ENCODE peak calls at places on chromosomes 6 and 20, in ten cellular contexts. One of them, this sample, is unnamed.

GRCh38 chr6:116298273-116298672 is 18.5 kb upstream of the TSPYL1 start:
- DNase-seq in progenitor cell of endocrine pancreas: no peak
- DNase-seq in BJ: no peak
- DNase-seq in stimulated activated CD8-positive, alpha-beta memory T cell treated with anti-CD3 and anti-CD28 coated beads, Interleukin-15, amount 100 ng/mL, for 1 hour: no peak
- DNase-seq in MCF 10A: no peak
- DNase-seq in PC-3: no peak
- DNase-seq in SW 1271: no peak
- DNase-seq in CD8-positive, alpha-beta memory T cell: no peak
- DNase-seq in cardiac fibroblast: no peak
- DNase-seq in AG04450: no peak
- DNase-seq in this sample: no peak

GRCh38 chr6:24551139-24551538 is 56.4 kb downstream of the ALDH5A1 start:
- DNase-seq in cardiac fibroblast: no peak
- DNase-seq in CD8-positive, alpha-beta memory T cell: no peak
- DNase-seq in BJ: no peak
- DNase-seq in MCF 10A: no peak
- DNase-seq in progenitor cell of endocrine pancreas: no peak
- DNase-seq in stimulated activated CD8-positive, alpha-beta memory T cell treated with anti-CD3 and anti-CD28 coated beads, Interleukin-15, amount 100 ng/mL, for 1 hour: no peak
- DNase-seq in SW 1271: no peak
- DNase-seq in PC-3: no peak
- DNase-seq in AG04450: no peak
- DNase-seq in this sample: no peak

GRCh38 chr6:116667620-116668019 is 946 bp downstream of the ZUP1 start:
- DNase-seq in BJ: no peak
- DNase-seq in MCF 10A: peak
- DNase-seq in cardiac fibroblast: no peak
- DNase-seq in progenitor cell of endocrine pancreas: no peak
- DNase-seq in AG04450: no peak
- DNase-seq in CD8-positive, alpha-beta memory T cell: no peak
- DNase-seq in SW 1271: no peak
- DNase-seq in PC-3: no peak
- DNase-seq in stimulated activated CD8-positive, alpha-beta memory T cell treated with anti-CD3 and anti-CD28 coated beads, Interleukin-15, amount 100 ng/mL, for 1 hour: no peak
- DNase-seq in this sample: no peak

GRCh38 chr6:133855994-133856393 is 32.9 kb upstream of the TCF21 start:
- DNase-seq in CD8-positive, alpha-beta memory T cell: no peak
- DNase-seq in PC-3: no peak
- DNase-seq in progenitor cell of endocrine pancreas: no peak
- DNase-seq in cardiac fibroblast: no peak
- DNase-seq in AG04450: no peak
- DNase-seq in MCF 10A: no peak
- DNase-seq in stimulated activated CD8-positive, alpha-beta memory T cell treated with anti-CD3 and anti-CD28 coated beads, Interleukin-15, amount 100 ng/mL, for 1 hour: no peak
- DNase-seq in SW 1271: no peak
- DNase-seq in BJ: no peak
- DNase-seq in this sample: no peak

GRCh38 chr6:135267085-135267484 is 86.0 kb downstream of the MYB start:
- DNase-seq in stimulated activated CD8-positive, alpha-beta memory T cell treated with anti-CD3 and anti-CD28 coated beads, Interleukin-15, amount 100 ng/mL, for 1 hour: no peak
- DNase-seq in SW 1271: no peak
- DNase-seq in AG04450: no peak
- DNase-seq in BJ: no peak
- DNase-seq in MCF 10A: no peak
- DNase-seq in PC-3: no peak
- DNase-seq in progenitor cell of endocrine pancreas: no peak
- DNase-seq in CD8-positive, alpha-beta memory T cell: no peak
- DNase-seq in cardiac fibroblast: no peak
- DNase-seq in this sample: no peak

GRCh38 chr6:118281291-118281690 is 266.8 kb upstream of the PLN start:
- DNase-seq in AG04450: no peak
- DNase-seq in stimulated activated CD8-positive, alpha-beta memory T cell treated with anti-CD3 and anti-CD28 coated beads, Interleukin-15, amount 100 ng/mL, for 1 hour: no peak
- DNase-seq in BJ: no peak
- DNase-seq in cardiac fibroblast: no peak
- DNase-seq in PC-3: no peak
- DNase-seq in SW 1271: no peak
- DNase-seq in MCF 10A: no peak
- DNase-seq in progenitor cell of endocrine pancreas: no peak
- DNase-seq in CD8-positive, alpha-beta memory T cell: no peak
- DNase-seq in this sample: no peak

GRCh38 chr20:53070714-53071392 is 98.7 kb downstream of the TSHZ2 start:
- DNase-seq in BJ: no peak
- DNase-seq in CD8-positive, alpha-beta memory T cell: no peak
- DNase-seq in PC-3: no peak
- DNase-seq in AG04450: no peak
- DNase-seq in MCF 10A: peak
- DNase-seq in progenitor cell of endocrine pancreas: no peak
- DNase-seq in SW 1271: no peak
- DNase-seq in cardiac fibroblast: no peak
- DNase-seq in stimulated activated CD8-positive, alpha-beta memory T cell treated with anti-CD3 and anti-CD28 coated beads, Interleukin-15, amount 100 ng/mL, for 1 hour: no peak
- DNase-seq in this sample: no peak

GRCh38 chr6:56223995-56224394 is 23.4 kb downstream of the COL21A1 start:
- DNase-seq in stimulated activated CD8-positive, alpha-beta memory T cell treated with anti-CD3 and anti-CD28 coated beads, Interleukin-15, amount 100 ng/mL, for 1 hour: no peak
- DNase-seq in BJ: peak
- DNase-seq in progenitor cell of endocrine pancreas: no peak
- DNase-seq in CD8-positive, alpha-beta memory T cell: no peak
- DNase-seq in cardiac fibroblast: peak
- DNase-seq in SW 1271: no peak
- DNase-seq in MCF 10A: peak
- DNase-seq in PC-3: peak
- DNase-seq in AG04450: no peak
- DNase-seq in this sample: no peak

GRCh38 chr20:23270427-23270911 is 80.1 kb upstream of the NXT1 start:
- DNase-seq in CD8-positive, alpha-beta memory T cell: no peak
- DNase-seq in cardiac fibroblast: peak
- DNase-seq in progenitor cell of endocrine pancreas: no peak
- DNase-seq in PC-3: no peak
- DNase-seq in BJ: no peak
- DNase-seq in MCF 10A: no peak
- DNase-seq in stimulated activated CD8-positive, alpha-beta memory T cell treated with anti-CD3 and anti-CD28 coated beads, Interleukin-15, amount 100 ng/mL, for 1 hour: no peak
- DNase-seq in AG04450: peak
- DNase-seq in SW 1271: no peak
- DNase-seq in this sample: no peak

GRCh38 chr6:168363811-168364792 is 44.5 kb upstream of the DACT2 start:
- DNase-seq in AG04450: no peak
- DNase-seq in cardiac fibroblast: no peak
- DNase-seq in MCF 10A: no peak
- DNase-seq in BJ: no peak
- DNase-seq in SW 1271: no peak
- DNase-seq in stimulated activated CD8-positive, alpha-beta memory T cell treated with anti-CD3 and anti-CD28 coated beads, Interleukin-15, amount 100 ng/mL, for 1 hour: no peak
- DNase-seq in progenitor cell of endocrine pancreas: no peak
- DNase-seq in PC-3: no peak
- DNase-seq in CD8-positive, alpha-beta memory T cell: no peak
- DNase-seq in this sample: no peak

GRCh38 chr6:125300992-125301434 is 754 bp downstream of the HDDC2 start:
- DNase-seq in CD8-positive, alpha-beta memory T cell: no peak
- DNase-seq in AG04450: no peak
- DNase-seq in cardiac fibroblast: peak
- DNase-seq in MCF 10A: peak
- DNase-seq in BJ: no peak
- DNase-seq in progenitor cell of endocrine pancreas: no peak
- DNase-seq in SW 1271: peak
- DNase-seq in stimulated activated CD8-positive, alpha-beta memory T cell treated with anti-CD3 and anti-CD28 coated beads, Interleukin-15, amount 100 ng/mL, for 1 hour: no peak
- DNase-seq in PC-3: peak
- DNase-seq in this sample: no peak

GRCh38 chr6:168815229-168815628 is 374.2 kb downstream of the SMOC2 start:
- DNase-seq in progenitor cell of endocrine pancreas: no peak
- DNase-seq in BJ: no peak
- DNase-seq in stimulated activated CD8-positive, alpha-beta memory T cell treated with anti-CD3 and anti-CD28 coated beads, Interleukin-15, amount 100 ng/mL, for 1 hour: no peak
- DNase-seq in AG04450: no peak
- DNase-seq in CD8-positive, alpha-beta memory T cell: no peak
- DNase-seq in MCF 10A: peak
- DNase-seq in SW 1271: no peak
- DNase-seq in PC-3: no peak
- DNase-seq in cardiac fibroblast: no peak
- DNase-seq in this sample: no peak

GRCh38 chr6:132931937-132932336 is 117.6 kb downstream of the RPS12 start:
- DNase-seq in cardiac fibroblast: peak
- DNase-seq in PC-3: peak
- DNase-seq in SW 1271: no peak
- DNase-seq in progenitor cell of endocrine pancreas: no peak
- DNase-seq in BJ: peak
- DNase-seq in stimulated activated CD8-positive, alpha-beta memory T cell treated with anti-CD3 and anti-CD28 coated beads, Interleukin-15, amount 100 ng/mL, for 1 hour: no peak
- DNase-seq in AG04450: no peak
- DNase-seq in CD8-positive, alpha-beta memory T cell: no peak
- DNase-seq in MCF 10A: peak
- DNase-seq in this sample: peak

GRCh38 chr6:46652232-46652602 is 401 bp downstream of the CYP39A1 start:
- DNase-seq in progenitor cell of endocrine pancreas: no peak
- DNase-seq in SW 1271: no peak
- DNase-seq in CD8-positive, alpha-beta memory T cell: no peak
- DNase-seq in AG04450: no peak
- DNase-seq in PC-3: peak
- DNase-seq in stimulated activated CD8-positive, alpha-beta memory T cell treated with anti-CD3 and anti-CD28 coated beads, Interleukin-15, amount 100 ng/mL, for 1 hour: no peak
- DNase-seq in cardiac fibroblast: no peak
- DNase-seq in BJ: no peak
- DNase-seq in MCF 10A: no peak
- DNase-seq in this sample: no peak

GRCh38 chr20:57391439-57392129 is 388 bp downstream of the RBM38 start:
- DNase-seq in AG04450: no peak
- DNase-seq in cardiac fibroblast: no peak
- DNase-seq in MCF 10A: peak
- DNase-seq in BJ: no peak
- DNase-seq in SW 1271: no peak
- DNase-seq in progenitor cell of endocrine pancreas: peak
- DNase-seq in PC-3: peak
- DNase-seq in stimulated activated CD8-positive, alpha-beta memory T cell treated with anti-CD3 and anti-CD28 coated beads, Interleukin-15, amount 100 ng/mL, for 1 hour: no peak
- DNase-seq in CD8-positive, alpha-beta memory T cell: no peak
- DNase-seq in this sample: no peak

GRCh38 chr6:21676769-21677168 is 83.2 kb downstream of the SOX4 start:
- DNase-seq in stimulated activated CD8-positive, alpha-beta memory T cell treated with anti-CD3 and anti-CD28 coated beads, Interleukin-15, amount 100 ng/mL, for 1 hour: no peak
- DNase-seq in BJ: no peak
- DNase-seq in CD8-positive, alpha-beta memory T cell: no peak
- DNase-seq in cardiac fibroblast: no peak
- DNase-seq in SW 1271: no peak
- DNase-seq in progenitor cell of endocrine pancreas: no peak
- DNase-seq in PC-3: no peak
- DNase-seq in MCF 10A: no peak
- DNase-seq in AG04450: no peak
- DNase-seq in this sample: no peak

GRCh38 chr20:62627901-62628612 is 14.2 kb upstream of the SLCO4A1 start:
- DNase-seq in BJ: peak
- DNase-seq in MCF 10A: no peak
- DNase-seq in progenitor cell of endocrine pancreas: no peak
- DNase-seq in PC-3: peak
- DNase-seq in cardiac fibroblast: no peak
- DNase-seq in stimulated activated CD8-positive, alpha-beta memory T cell treated with anti-CD3 and anti-CD28 coated beads, Interleukin-15, amount 100 ng/mL, for 1 hour: no peak
- DNase-seq in AG04450: no peak
- DNase-seq in CD8-positive, alpha-beta memory T cell: no peak
- DNase-seq in SW 1271: peak
- DNase-seq in this sample: no peak

GRCh38 chr6:53342210-53342609 is 6.5 kb downstream of the ELOVL5 start:
- DNase-seq in PC-3: no peak
- DNase-seq in stimulated activated CD8-positive, alpha-beta memory T cell treated with anti-CD3 and anti-CD28 coated beads, Interleukin-15, amount 100 ng/mL, for 1 hour: no peak
- DNase-seq in BJ: no peak
- DNase-seq in MCF 10A: no peak
- DNase-seq in progenitor cell of endocrine pancreas: no peak
- DNase-seq in AG04450: no peak
- DNase-seq in SW 1271: no peak
- DNase-seq in cardiac fibroblast: no peak
- DNase-seq in CD8-positive, alpha-beta memory T cell: no peak
- DNase-seq in this sample: no peak

GRCh38 chr6:14804001-14804401 is 441.9 kb upstream of the JARID2 start:
- DNase-seq in cardiac fibroblast: no peak
- DNase-seq in MCF 10A: peak
- DNase-seq in PC-3: no peak
- DNase-seq in progenitor cell of endocrine pancreas: no peak
- DNase-seq in CD8-positive, alpha-beta memory T cell: no peak
- DNase-seq in SW 1271: no peak
- DNase-seq in BJ: no peak
- DNase-seq in stimulated activated CD8-positive, alpha-beta memory T cell treated with anti-CD3 and anti-CD28 coated beads, Interleukin-15, amount 100 ng/mL, for 1 hour: no peak
- DNase-seq in AG04450: no peak
- DNase-seq in this sample: no peak

GRCh38 chr6:39225543-39225942 is 3.7 kb downstream of the KCNK5 start:
- DNase-seq in stimulated activated CD8-positive, alpha-beta memory T cell treated with anti-CD3 and anti-CD28 coated beads, Interleukin-15, amount 100 ng/mL, for 1 hour: no peak
- DNase-seq in PC-3: no peak
- DNase-seq in progenitor cell of endocrine pancreas: no peak
- DNase-seq in BJ: no peak
- DNase-seq in MCF 10A: no peak
- DNase-seq in CD8-positive, alpha-beta memory T cell: no peak
- DNase-seq in SW 1271: no peak
- DNase-seq in AG04450: no peak
- DNase-seq in cardiac fibroblast: no peak
- DNase-seq in this sample: no peak

GRCh38 chr20:14522595-14522994 is 185.2 kb upstream of the FLRT3 start:
- DNase-seq in AG04450: no peak
- DNase-seq in SW 1271: no peak
- DNase-seq in progenitor cell of endocrine pancreas: no peak
- DNase-seq in PC-3: no peak
- DNase-seq in BJ: no peak
- DNase-seq in stimulated activated CD8-positive, alpha-beta memory T cell treated with anti-CD3 and anti-CD28 coated beads, Interleukin-15, amount 100 ng/mL, for 1 hour: no peak
- DNase-seq in cardiac fibroblast: no peak
- DNase-seq in CD8-positive, alpha-beta memory T cell: no peak
- DNase-seq in MCF 10A: no peak
- DNase-seq in this sample: no peak

GRCh38 chr6:128807577-128807976 is 75.4 kb upstream of the LAMA2 start:
- DNase-seq in SW 1271: peak
- DNase-seq in progenitor cell of endocrine pancreas: no peak
- DNase-seq in MCF 10A: peak
- DNase-seq in BJ: no peak
- DNase-seq in stimulated activated CD8-positive, alpha-beta memory T cell treated with anti-CD3 and anti-CD28 coated beads, Interleukin-15, amount 100 ng/mL, for 1 hour: no peak
- DNase-seq in PC-3: peak
- DNase-seq in AG04450: peak
- DNase-seq in CD8-positive, alpha-beta memory T cell: no peak
- DNase-seq in cardiac fibroblast: peak
- DNase-seq in this sample: no peak